ENCODE peak calls at places on chromosomes 1 and 21, in six cellular contexts. W is CD8-positive, alpha-beta T cell; Y is HEK293T; Z is AG09319; I is T1000; U is GM19239. A is an unnamed sample.

GRCh38 chr21:42162831-42163510 is 56.0 kb upstream of the ABCG1 start:
- DNase-seq in W (no peak), Y (no peak), Z (no peak), I (no peak), U (no peak), A (no peak)

GRCh38 chr1:226519741-226520598 is 28.6 kb upstream of the STUM start:
- DNase-seq in W (no peak), Y (peak; percentile 46), Z (no peak), I (no peak), U (no peak), A (no peak)

GRCh38 chr1:234709473-234710279 is 99.7 kb upstream of the IRF2BP2 start:
- DNase-seq in W (no peak), Y (no peak), Z (no peak), I (no peak), U (no peak), A (no peak)

GRCh38 chr1:41698916-41699860 is 214.7 kb upstream of the EDN2 start:
- DNase-seq in W (no peak), Y (no peak), Z (no peak), I (no peak), U (peak; percentile 40), A (no peak)

GRCh38 chr1:219143735-219144134 is 29.9 kb upstream of the LYPLAL1 start:
- DNase-seq in W (no peak), Y (no peak), Z (no peak), I (no peak), U (no peak), A (no peak)

GRCh38 chr1:223298706-223299105 is 65.3 kb downstream of the SUSD4 start:
- DNase-seq in W (no peak), Y (no peak), Z (no peak), I (no peak), U (no peak), A (no peak)

GRCh38 chr1:108610073-108610472 is 50.2 kb downstream of the EEIG2 start:
- DNase-seq in W (no peak), Y (no peak), Z (no peak), I (no peak), U (no peak), A (no peak)

GRCh38 chr1:202056644-202057334 is 46.4 kb downstream of the ELF3 start:
- DNase-seq in W (no peak), Y (no peak), Z (no peak), I (no peak), U (no peak), A (peak; percentile 76)

GRCh38 chr1:234503193-234504050 is 24.4 kb upstream of the TARBP1 start:
- DNase-seq in W (no peak), Y (no peak), Z (no peak), I (no peak), U (no peak), A (no peak)

GRCh38 chr1:176643536-176643935 is 180.6 kb downstream of the PAPPA2 start:
- DNase-seq in W (no peak), Y (no peak), Z (no peak), I (no peak), U (no peak), A (no peak)

GRCh38 chr1:66557157-66557556 is 23.2 kb downstream of the SGIP1 start:
- DNase-seq in W (no peak), Y (no peak), Z (no peak), I (no peak), U (no peak), A (no peak)

GRCh38 chr1:20463502-20463901 is 22.5 kb downstream of the CAMK2N1 start:
- DNase-seq in W (no peak), Y (no peak), Z (no peak), I (no peak), U (no peak), A (no peak)

GRCh38 chr1:155192346-155193274 is 15.1 kb downstream of the THBS3 start:
- DNase-seq in W (no peak), Y (no peak), Z (no peak), I (no peak), U (no peak), A (no peak)

GRCh38 chr1:214569357-214570004 is 18.1 kb upstream of the PTPN14 start:
- DNase-seq in W (no peak), Y (no peak), Z (no peak), I (peak; percentile 22), U (no peak), A (no peak)

GRCh38 chr1:220791287-220791686 is 4.6 kb downstream of the MTARC1 start:
- DNase-seq in W (no peak), Y (no peak), Z (no peak), I (no peak), U (no peak), A (no peak)

GRCh38 chr1:42333662-42334239 is 1.3 kb downstream of the FOXJ3 start:
- DNase-seq in W (no peak), Y (no peak), Z (no peak), I (no peak), U (no peak), A (no peak)

GRCh38 chr1:116677474-116678062 is 10.0 kb upstream of the IGSF3 start:
- DNase-seq in W (no peak), Y (no peak), Z (no peak), I (no peak), U (no peak), A (no peak)

GRCh38 chr1:42260376-42261078 is 74.5 kb downstream of the FOXJ3 start:
- DNase-seq in W (no peak), Y (no peak), Z (no peak), I (no peak), U (no peak), A (no peak)

GRCh38 chr1:47840338-47840737 is 156.8 kb downstream of the TRABD2B start:
- DNase-seq in W (no peak), Y (no peak), Z (no peak), I (no peak), U (no peak), A (no peak)

GRCh38 chr1:70221241-70222077 is at the start of gene SRSF11:
- DNase-seq in W (peak; percentile 97), Y (peak; percentile 98), Z (peak; percentile 82), I (peak; percentile 94), U (peak; percentile 67), A (peak; percentile 85)

GRCh38 chr1:116785006-116785405 is 30.8 kb downstream of the CD2 start:
- DNase-seq in W (no peak), Y (no peak), Z (no peak), I (peak; percentile 38), U (no peak), A (no peak)

GRCh38 chr1:63317007-63317813 is 5.2 kb upstream of the FOXD3 start:
- DNase-seq in W (no peak), Y (peak; percentile 97), Z (peak; percentile 18), I (peak; percentile 83), U (peak; percentile 78), A (peak; percentile 78)

GRCh38 chr21:21165063-21165645 is 166.9 kb downstream of the NCAM2 start:
- DNase-seq in W (no peak), Y (no peak), Z (peak; percentile 77), I (no peak), U (no peak), A (no peak)

GRCh38 chr1:15355968-15356621 is 53.6 kb upstream of the EFHD2 start:
- DNase-seq in W (no peak), Y (no peak), Z (no peak), I (peak; percentile 57), U (no peak), A (peak; percentile 92)

GRCh38 chr1:174217787-174218574 is 58.7 kb downstream of the RABGAP1L start:
- DNase-seq in W (no peak), Y (peak; percentile 25), Z (no peak), I (no peak), U (no peak), A (peak; percentile 21)

GRCh38 chr1:223742861-223743517 is 30.6 kb downstream of the CAPN2 start:
- DNase-seq in W (no peak), Y (no peak), Z (no peak), I (no peak), U (no peak), A (no peak)

GRCh38 chr1:229383961-229384360 is 41.1 kb upstream of the CCSAP start:
- DNase-seq in W (no peak), Y (no peak), Z (no peak), I (no peak), U (no peak), A (no peak)

GRCh38 chr1:38242506-38242905 is 195.9 kb upstream of the POU3F1 start:
- DNase-seq in W (no peak), Y (no peak), Z (no peak), I (no peak), U (no peak), A (no peak)

GRCh38 chr1:78003882-78004718 is 639 bp upstream of the DNAJB4 start:
- DNase-seq in W (no peak), Y (peak; percentile 72), Z (peak; percentile 18), I (peak; percentile 52), U (peak; percentile 8), A (peak; percentile 88)

GRCh38 chr21:45386336-45386727 is 18.6 kb upstream of the COL18A1 start:
- DNase-seq in W (no peak), Y (no peak), Z (no peak), I (no peak), U (no peak), A (no peak)

A was measured in HCT116.